ENCODE peak calls at places on chromosomes 16 and 17, in six cellular contexts. One of them, this sample, is unnamed.

GRCh38 chr17:13337864-13338371 is 263.8 kb downstream of the HS3ST3A1 start:
- DNase-seq in IMR-90: peak
- DNase-seq in left ventricle myocardium inferior: no peak
- DNase-seq in fibroblast of pulmonary artery: peak
- DNase-seq in endothelial cell of umbilical vein: peak
- DNase-seq in CD4-positive, alpha-beta T cell: no peak
- DNase-seq in this sample: no peak

GRCh38 chr17:50184057-50184456 is 17.4 kb downstream of the COL1A1 start:
- DNase-seq in IMR-90: peak
- DNase-seq in CD4-positive, alpha-beta T cell: no peak
- DNase-seq in fibroblast of pulmonary artery: no peak
- DNase-seq in left ventricle myocardium inferior: no peak
- DNase-seq in endothelial cell of umbilical vein: no peak
- DNase-seq in this sample: no peak

GRCh38 chr17:10631048-10631700 is 25.9 kb downstream of the MYH3 start:
- DNase-seq in IMR-90: peak
- DNase-seq in CD4-positive, alpha-beta T cell: no peak
- DNase-seq in endothelial cell of umbilical vein: peak
- DNase-seq in left ventricle myocardium inferior: no peak
- DNase-seq in fibroblast of pulmonary artery: peak
- DNase-seq in this sample: no peak

GRCh38 chr16:4115209-4115940 is 867 bp downstream of the ADCY9 start:
- DNase-seq in CD4-positive, alpha-beta T cell: peak
- DNase-seq in IMR-90: peak
- DNase-seq in fibroblast of pulmonary artery: peak
- DNase-seq in endothelial cell of umbilical vein: peak
- DNase-seq in left ventricle myocardium inferior: peak
- DNase-seq in this sample: peak

GRCh38 chr16:48165961-48166578 is 10.3 kb upstream of the ABCC12 start:
- DNase-seq in CD4-positive, alpha-beta T cell: no peak
- DNase-seq in left ventricle myocardium inferior: no peak
- DNase-seq in IMR-90: peak
- DNase-seq in endothelial cell of umbilical vein: no peak
- DNase-seq in fibroblast of pulmonary artery: no peak
- DNase-seq in this sample: no peak

GRCh38 chr17:29643817-29644160 is 21.1 kb upstream of the CORO6 start:
- DNase-seq in endothelial cell of umbilical vein: no peak
- DNase-seq in left ventricle myocardium inferior: no peak
- DNase-seq in IMR-90: no peak
- DNase-seq in fibroblast of pulmonary artery: no peak
- DNase-seq in CD4-positive, alpha-beta T cell: no peak
- DNase-seq in this sample: no peak

GRCh38 chr16:709651-710499 is 4.3 kb upstream of the FBXL16 start:
- DNase-seq in fibroblast of pulmonary artery: peak
- DNase-seq in IMR-90: peak
- DNase-seq in endothelial cell of umbilical vein: no peak
- DNase-seq in left ventricle myocardium inferior: no peak
- DNase-seq in CD4-positive, alpha-beta T cell: no peak
- DNase-seq in this sample: no peak

GRCh38 chr16:9311303-9311954 is 220.0 kb downstream of the HAPSTR1 start:
- DNase-seq in IMR-90: no peak
- DNase-seq in fibroblast of pulmonary artery: no peak
- DNase-seq in endothelial cell of umbilical vein: no peak
- DNase-seq in left ventricle myocardium inferior: no peak
- DNase-seq in CD4-positive, alpha-beta T cell: no peak
- DNase-seq in this sample: no peak

GRCh38 chr17:7438050-7438614 is 1.2 kb upstream of the FGF11 start:
- DNase-seq in CD4-positive, alpha-beta T cell: peak
- DNase-seq in IMR-90: no peak
- DNase-seq in fibroblast of pulmonary artery: no peak
- DNase-seq in left ventricle myocardium inferior: peak
- DNase-seq in endothelial cell of umbilical vein: peak
- DNase-seq in this sample: peak

GRCh38 chr16:26787924-26788323 is 278.8 kb upstream of the C16orf82 start:
- DNase-seq in CD4-positive, alpha-beta T cell: no peak
- DNase-seq in endothelial cell of umbilical vein: no peak
- DNase-seq in IMR-90: no peak
- DNase-seq in left ventricle myocardium inferior: no peak
- DNase-seq in fibroblast of pulmonary artery: no peak
- DNase-seq in this sample: no peak

GRCh38 chr17:78366109-78366848 is 6.4 kb upstream of the SOCS3 start:
- DNase-seq in endothelial cell of umbilical vein: no peak
- DNase-seq in IMR-90: no peak
- DNase-seq in left ventricle myocardium inferior: no peak
- DNase-seq in fibroblast of pulmonary artery: no peak
- DNase-seq in CD4-positive, alpha-beta T cell: no peak
- DNase-seq in this sample: no peak

GRCh38 chr16:89696598-89697128 is 4.8 kb downstream of the SPATA2L start:
- DNase-seq in CD4-positive, alpha-beta T cell: peak
- DNase-seq in fibroblast of pulmonary artery: no peak
- DNase-seq in IMR-90: no peak
- DNase-seq in left ventricle myocardium inferior: no peak
- DNase-seq in endothelial cell of umbilical vein: no peak
- DNase-seq in this sample: peak

GRCh38 chr16:46691720-46692119 is 2.3 kb downstream of the ORC6 start:
- DNase-seq in IMR-90: peak
- DNase-seq in fibroblast of pulmonary artery: peak
- DNase-seq in CD4-positive, alpha-beta T cell: no peak
- DNase-seq in endothelial cell of umbilical vein: peak
- DNase-seq in left ventricle myocardium inferior: no peak
- DNase-seq in this sample: no peak

GRCh38 chr16:83453977-83454376 is 353.8 kb upstream of the HSBP1 start:
- DNase-seq in endothelial cell of umbilical vein: no peak
- DNase-seq in CD4-positive, alpha-beta T cell: no peak
- DNase-seq in fibroblast of pulmonary artery: no peak
- DNase-seq in IMR-90: peak
- DNase-seq in left ventricle myocardium inferior: no peak
- DNase-seq in this sample: no peak

GRCh38 chr17:76943202-76943601 is 75.0 kb downstream of the MGAT5B start:
- DNase-seq in left ventricle myocardium inferior: no peak
- DNase-seq in fibroblast of pulmonary artery: no peak
- DNase-seq in IMR-90: no peak
- DNase-seq in endothelial cell of umbilical vein: no peak
- DNase-seq in CD4-positive, alpha-beta T cell: no peak
- DNase-seq in this sample: no peak

GRCh38 chr16:88561485-88562369 is 8.5 kb upstream of the ZC3H18 start:
- DNase-seq in endothelial cell of umbilical vein: peak
- DNase-seq in IMR-90: peak
- DNase-seq in CD4-positive, alpha-beta T cell: peak
- DNase-seq in left ventricle myocardium inferior: no peak
- DNase-seq in fibroblast of pulmonary artery: peak
- DNase-seq in this sample: peak

GRCh38 chr17:6542577-6542976 is 13.8 kb downstream of the PITPNM3 start:
- DNase-seq in left ventricle myocardium inferior: no peak
- DNase-seq in IMR-90: no peak
- DNase-seq in CD4-positive, alpha-beta T cell: no peak
- DNase-seq in fibroblast of pulmonary artery: no peak
- DNase-seq in endothelial cell of umbilical vein: no peak
- DNase-seq in this sample: no peak

GRCh38 chr17:75344664-75345063 is 55.4 kb upstream of the SLC25A19 start:
- DNase-seq in left ventricle myocardium inferior: no peak
- DNase-seq in CD4-positive, alpha-beta T cell: peak
- DNase-seq in IMR-90: peak
- DNase-seq in fibroblast of pulmonary artery: no peak
- DNase-seq in endothelial cell of umbilical vein: no peak
- DNase-seq in this sample: no peak

GRCh38 chr16:89315271-89315670 is 97.8 kb downstream of the ZNF778 start:
- DNase-seq in endothelial cell of umbilical vein: no peak
- DNase-seq in fibroblast of pulmonary artery: no peak
- DNase-seq in IMR-90: no peak
- DNase-seq in left ventricle myocardium inferior: no peak
- DNase-seq in CD4-positive, alpha-beta T cell: no peak
- DNase-seq in this sample: no peak

GRCh38 chr17:47895254-47895855 is 681 bp upstream of the SP2 start:
- DNase-seq in CD4-positive, alpha-beta T cell: peak
- DNase-seq in endothelial cell of umbilical vein: no peak
- DNase-seq in fibroblast of pulmonary artery: peak
- DNase-seq in IMR-90: peak
- DNase-seq in left ventricle myocardium inferior: no peak
- DNase-seq in this sample: no peak

GRCh38 chr17:47896672-47897490 is 845 bp downstream of the SP2 start:
- DNase-seq in fibroblast of pulmonary artery: peak
- DNase-seq in left ventricle myocardium inferior: no peak
- DNase-seq in IMR-90: peak
- DNase-seq in CD4-positive, alpha-beta T cell: no peak
- DNase-seq in endothelial cell of umbilical vein: peak
- DNase-seq in this sample: no peak

GRCh38 chr17:47895856-47896671 is at the start of gene SP2:
- DNase-seq in endothelial cell of umbilical vein: peak
- DNase-seq in left ventricle myocardium inferior: peak
- DNase-seq in fibroblast of pulmonary artery: peak
- DNase-seq in CD4-positive, alpha-beta T cell: peak
- DNase-seq in IMR-90: peak
- DNase-seq in this sample: peak

GRCh38 chr17:47897561-47897960 is 1.5 kb downstream of the SP2 start:
- DNase-seq in endothelial cell of umbilical vein: no peak
- DNase-seq in IMR-90: no peak
- DNase-seq in left ventricle myocardium inferior: no peak
- DNase-seq in fibroblast of pulmonary artery: no peak
- DNase-seq in CD4-positive, alpha-beta T cell: no peak
- DNase-seq in this sample: no peak

DNA sequence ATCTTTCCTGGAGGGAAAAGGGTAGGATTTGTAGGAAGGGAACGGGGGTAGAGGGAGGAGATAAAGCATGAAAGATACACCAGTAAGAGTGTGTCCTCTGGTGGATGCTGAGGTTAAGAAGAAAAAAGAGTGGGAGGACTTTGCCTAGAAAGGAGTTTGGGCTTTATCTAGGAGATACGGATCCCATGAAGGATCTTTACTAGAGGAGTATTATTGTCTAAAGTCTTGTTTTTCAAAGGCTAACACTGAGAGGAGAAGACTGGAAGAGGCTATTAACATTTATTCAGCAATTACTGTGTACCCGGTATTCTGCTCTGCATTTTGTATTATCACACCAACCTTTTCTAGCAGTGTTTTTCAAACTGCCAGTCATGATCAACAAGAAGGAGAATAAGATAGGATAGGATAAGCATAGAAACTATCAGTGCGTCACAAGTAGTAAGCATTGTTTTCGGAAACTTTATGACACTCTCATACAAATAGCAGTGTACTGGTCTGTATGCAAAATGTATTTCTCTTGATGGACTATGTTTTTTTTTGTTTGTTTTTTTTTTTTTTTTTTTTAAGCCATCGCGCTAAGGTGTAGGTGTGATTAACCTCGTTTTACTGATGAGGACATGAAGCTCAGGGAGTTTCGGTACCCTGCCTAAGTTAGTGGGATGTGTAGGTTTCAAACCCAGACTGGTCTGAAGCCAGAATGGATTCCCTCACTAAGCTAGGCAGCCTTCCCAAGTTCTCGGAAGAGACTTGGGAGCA is 1.4 kb upstream of the SP2 start:
- DNase-seq in IMR-90: no peak
- DNase-seq in endothelial cell of umbilical vein: no peak
- DNase-seq in left ventricle myocardium inferior: no peak
- DNase-seq in CD4-positive, alpha-beta T cell: no peak
- DNase-seq in fibroblast of pulmonary artery: no peak
- DNase-seq in this sample: no peak
- TF ChIP-seq CTCF in IMR-90: no peak
- TF ChIP-seq CTCF in endothelial cell of umbilical vein: no peak
- TF ChIP-seq CTCF in left ventricle myocardium inferior: no peak
- TF ChIP-seq CTCF in CD4-positive, alpha-beta T cell: no peak
- TF ChIP-seq CTCF in fibroblast of pulmonary artery: no peak
- TF ChIP-seq CTCF in this sample: no peak

DNA sequence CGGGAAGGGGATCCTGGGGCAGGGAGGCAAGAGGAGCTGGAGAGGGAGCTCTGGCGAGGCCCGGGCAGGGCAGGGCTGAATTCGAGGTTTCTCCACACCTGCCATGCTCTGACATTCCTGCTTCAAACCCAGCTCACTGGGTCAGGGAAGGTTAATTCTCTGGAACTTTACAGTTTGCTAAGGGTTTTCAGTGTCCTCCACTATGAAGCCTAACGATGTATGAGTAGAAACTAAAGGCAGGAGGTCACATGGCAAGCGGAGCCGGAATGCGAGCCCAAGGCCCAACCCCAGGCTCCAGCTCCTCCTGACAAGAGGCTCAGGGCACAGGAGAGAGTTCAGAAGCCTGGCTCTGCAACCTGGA is 29.2 kb downstream of the DCAKD start:
- DNase-seq in IMR-90: no peak
- DNase-seq in fibroblast of pulmonary artery: no peak
- DNase-seq in left ventricle myocardium inferior: no peak
- DNase-seq in endothelial cell of umbilical vein: no peak
- DNase-seq in CD4-positive, alpha-beta T cell: no peak
- DNase-seq in this sample: no peak
- TF ChIP-seq CTCF in IMR-90: no peak
- TF ChIP-seq CTCF in fibroblast of pulmonary artery: no peak
- TF ChIP-seq CTCF in left ventricle myocardium inferior: peak
- TF ChIP-seq CTCF in endothelial cell of umbilical vein: no peak
- TF ChIP-seq CTCF in CD4-positive, alpha-beta T cell: peak
- TF ChIP-seq CTCF in this sample: peak

GRCh38 chr17:31472137-31472536 is 80.7 kb downstream of the RAB11FIP4 start:
- DNase-seq in left ventricle myocardium inferior: no peak
- DNase-seq in IMR-90: no peak
- DNase-seq in fibroblast of pulmonary artery: no peak
- DNase-seq in endothelial cell of umbilical vein: no peak
- DNase-seq in CD4-positive, alpha-beta T cell: no peak
- DNase-seq in this sample: no peak

GRCh38 chr17:31470592-31470991 is 79.1 kb downstream of the RAB11FIP4 start:
- DNase-seq in fibroblast of pulmonary artery: no peak
- DNase-seq in left ventricle myocardium inferior: no peak
- DNase-seq in endothelial cell of umbilical vein: no peak
- DNase-seq in IMR-90: no peak
- DNase-seq in CD4-positive, alpha-beta T cell: no peak
- DNase-seq in this sample: no peak

GRCh38 chr17:31467502-31468256 is 76.2 kb downstream of the RAB11FIP4 start:
- DNase-seq in left ventricle myocardium inferior: peak
- DNase-seq in IMR-90: no peak
- DNase-seq in endothelial cell of umbilical vein: peak
- DNase-seq in fibroblast of pulmonary artery: no peak
- DNase-seq in CD4-positive, alpha-beta T cell: no peak
- DNase-seq in this sample: no peak

GRCh38 chr17:31466096-31466495 is 74.6 kb downstream of the RAB11FIP4 start:
- DNase-seq in IMR-90: no peak
- DNase-seq in fibroblast of pulmonary artery: no peak
- DNase-seq in endothelial cell of umbilical vein: no peak
- DNase-seq in left ventricle myocardium inferior: no peak
- DNase-seq in CD4-positive, alpha-beta T cell: no peak
- DNase-seq in this sample: no peak

DNA sequence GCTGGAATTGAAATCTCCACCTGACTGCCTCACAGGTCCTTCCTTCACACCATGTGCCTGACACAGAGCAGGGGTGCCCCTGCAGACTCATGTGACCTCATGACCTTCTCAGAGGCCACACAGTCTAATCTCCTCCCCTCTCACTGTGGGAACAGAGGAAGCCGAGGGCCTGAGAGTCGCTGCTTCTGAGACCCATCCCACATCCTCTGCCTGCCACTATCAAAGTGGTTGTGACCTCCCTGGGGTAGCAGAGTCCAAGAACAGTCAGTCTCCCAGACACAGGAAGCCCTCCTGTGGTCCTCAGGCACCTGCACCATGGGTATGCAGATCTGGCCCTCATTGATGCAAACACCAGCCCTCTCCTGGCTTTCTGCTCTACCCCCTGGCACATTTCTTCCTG is 78.5 kb downstream of the RAB11FIP4 start:
- DNase-seq in endothelial cell of umbilical vein: no peak
- DNase-seq in left ventricle myocardium inferior: no peak
- DNase-seq in CD4-positive, alpha-beta T cell: no peak
- DNase-seq in IMR-90: no peak
- DNase-seq in fibroblast of pulmonary artery: no peak
- DNase-seq in this sample: no peak
- TF ChIP-seq CTCF in endothelial cell of umbilical vein: no peak
- TF ChIP-seq CTCF in left ventricle myocardium inferior: no peak
- TF ChIP-seq CTCF in CD4-positive, alpha-beta T cell: no peak
- TF ChIP-seq CTCF in IMR-90: no peak
- TF ChIP-seq CTCF in fibroblast of pulmonary artery: no peak
- TF ChIP-seq CTCF in this sample: no peak

GRCh38 chr16:3112881-3113574 is 642 bp downstream of the ZNF205 start:
- DNase-seq in IMR-90: peak
- DNase-seq in endothelial cell of umbilical vein: no peak
- DNase-seq in fibroblast of pulmonary artery: peak
- DNase-seq in CD4-positive, alpha-beta T cell: no peak
- DNase-seq in left ventricle myocardium inferior: no peak
- DNase-seq in this sample: no peak
- TF ChIP-seq CTCF in IMR-90: no peak
- TF ChIP-seq CTCF in endothelial cell of umbilical vein: no peak
- TF ChIP-seq CTCF in fibroblast of pulmonary artery: no peak
- TF ChIP-seq CTCF in CD4-positive, alpha-beta T cell: no peak
- TF ChIP-seq CTCF in left ventricle myocardium inferior: no peak
- TF ChIP-seq CTCF in this sample: no peak